ENCODE peak calls at places on chromosomes 5 and 9, in four cellular contexts. One of them, this sample, is unnamed.

GRCh38 chr5:130528474-130528873 is 624.2 kb downstream of the CHSY3 start:
- DNase-seq in gastrocnemius medialis: no peak
- DNase-seq in astrocyte: peak; percentile 77
- DNase-seq in IMR-90: no peak
- DNase-seq in this sample: no peak

GRCh38 chr5:132054697-132055440 is 5.6 kb upstream of the IL3 start:
- DNase-seq in gastrocnemius medialis: no peak
- DNase-seq in astrocyte: no peak
- DNase-seq in IMR-90: no peak
- DNase-seq in this sample: no peak

GRCh38 chr9:88663766-88664419 is 128.9 kb downstream of the NXNL2 start:
- DNase-seq in gastrocnemius medialis: no peak
- DNase-seq in astrocyte: peak; percentile 72
- DNase-seq in IMR-90: peak; percentile 75
- DNase-seq in this sample: no peak

GRCh38 chr5:6759401-6759800 is 46.2 kb downstream of the TENT4A start:
- DNase-seq in gastrocnemius medialis: no peak
- DNase-seq in astrocyte: no peak
- DNase-seq in IMR-90: no peak
- DNase-seq in this sample: peak; percentile 49

GRCh38 chr9:121123816-121124536 is 49.2 kb downstream of the CNTRL start:
- DNase-seq in gastrocnemius medialis: no peak
- DNase-seq in astrocyte: no peak
- DNase-seq in IMR-90: no peak
- DNase-seq in this sample: no peak

GRCh38 chr9:7973123-7973522 is 173.5 kb upstream of the DMAC1 start:
- DNase-seq in gastrocnemius medialis: no peak
- DNase-seq in astrocyte: no peak
- DNase-seq in IMR-90: no peak
- DNase-seq in this sample: no peak

GRCh38 chr9:114076237-114077161 is 1.6 kb downstream of the AMBP start:
- DNase-seq in gastrocnemius medialis: no peak
- DNase-seq in astrocyte: no peak
- DNase-seq in IMR-90: no peak
- DNase-seq in this sample: no peak

GRCh38 chr9:37947987-37948386 is 44.1 kb upstream of the SLC25A51 start:
- DNase-seq in gastrocnemius medialis: no peak
- DNase-seq in astrocyte: peak; percentile 62
- DNase-seq in IMR-90: no peak
- DNase-seq in this sample: no peak

GRCh38 chr5:149466457-149466972 is 84.7 kb downstream of the CSNK1A1 start:
- DNase-seq in gastrocnemius medialis: no peak
- DNase-seq in astrocyte: peak; percentile 84
- DNase-seq in IMR-90: peak; percentile 95
- DNase-seq in this sample: peak; percentile 74

GRCh38 chr5:125142439-125142838 is 396.0 kb upstream of the ZNF608 start:
- DNase-seq in gastrocnemius medialis: no peak
- DNase-seq in astrocyte: peak; percentile 27
- DNase-seq in IMR-90: peak; percentile 42
- DNase-seq in this sample: no peak

GRCh38 chr5:108054349-108054748 is 327.5 kb downstream of the FBXL17 start:
- DNase-seq in gastrocnemius medialis: no peak
- DNase-seq in astrocyte: no peak
- DNase-seq in IMR-90: no peak
- DNase-seq in this sample: no peak

GRCh38 chr9:110278080-110278707 is 21.9 kb upstream of the TXN start:
- DNase-seq in gastrocnemius medialis: no peak
- DNase-seq in astrocyte: peak; percentile 49
- DNase-seq in IMR-90: peak; percentile 15
- DNase-seq in this sample: peak; percentile 31

GRCh38 chr5:9059920-9060691 is 485.8 kb downstream of the SEMA5A start:
- DNase-seq in gastrocnemius medialis: no peak
- DNase-seq in astrocyte: peak; percentile 95
- DNase-seq in IMR-90: peak; percentile 99
- DNase-seq in this sample: peak; percentile 98

GRCh38 chr9:4320021-4320420 is 20.2 kb upstream of the GLIS3 start:
- DNase-seq in gastrocnemius medialis: no peak
- DNase-seq in astrocyte: no peak
- DNase-seq in IMR-90: no peak
- DNase-seq in this sample: no peak

GRCh38 chr9:4832786-4833579 is 40.2 kb downstream of the RCL1 start:
- DNase-seq in gastrocnemius medialis: no peak
- DNase-seq in astrocyte: peak; percentile 100
- DNase-seq in IMR-90: peak; percentile 100
- DNase-seq in this sample: peak; percentile 1

GRCh38 chr5:33736510-33736909 is 155.3 kb downstream of the ADAMTS12 start:
- DNase-seq in gastrocnemius medialis: no peak
- DNase-seq in astrocyte: peak; percentile 94
- DNase-seq in IMR-90: peak; percentile 95
- DNase-seq in this sample: no peak

GRCh38 chr5:171571663-171572062 is 152.2 kb downstream of the FGF18 start:
- DNase-seq in gastrocnemius medialis: no peak
- DNase-seq in astrocyte: peak; percentile 45
- DNase-seq in IMR-90: peak; percentile 42
- DNase-seq in this sample: peak; percentile 47

GRCh38 chr9:121556580-121556979 is 56.9 kb upstream of the GGTA1 start:
- DNase-seq in gastrocnemius medialis: peak; percentile 79
- DNase-seq in astrocyte: peak; percentile 99
- DNase-seq in IMR-90: peak; percentile 98
- DNase-seq in this sample: peak; percentile 94

GRCh38 chr5:139863855-139864558 is 68.4 kb downstream of the PSD2 start:
- DNase-seq in gastrocnemius medialis: no peak
- DNase-seq in astrocyte: peak; percentile 13
- DNase-seq in IMR-90: peak; percentile 41
- DNase-seq in this sample: peak; percentile 41

GRCh38 chr9:105088088-105088487 is 156.4 kb upstream of the SLC44A1 start:
- DNase-seq in gastrocnemius medialis: no peak
- DNase-seq in astrocyte: no peak
- DNase-seq in IMR-90: no peak
- DNase-seq in this sample: no peak

GRCh38 chr9:38018964-38019602 is 49.9 kb downstream of the SHB start:
- DNase-seq in gastrocnemius medialis: no peak
- DNase-seq in astrocyte: peak; percentile 90
- DNase-seq in IMR-90: peak; percentile 89
- DNase-seq in this sample: peak; percentile 73

GRCh38 chr5:142286111-142286510 is 38.7 kb downstream of the SPRY4 start:
- DNase-seq in gastrocnemius medialis: no peak
- DNase-seq in astrocyte: no peak
- DNase-seq in IMR-90: no peak
- DNase-seq in this sample: no peak

GRCh38 chr5:54867310-54867944 is 118.0 kb downstream of the ESM1 start:
- DNase-seq in gastrocnemius medialis: no peak
- DNase-seq in astrocyte: peak; percentile 46
- DNase-seq in IMR-90: peak; percentile 75
- DNase-seq in this sample: no peak

GRCh38 chr5:114411380-114411931 is 49.6 kb downstream of the KCNN2 start:
- DNase-seq in gastrocnemius medialis: no peak
- DNase-seq in astrocyte: no peak
- DNase-seq in IMR-90: peak; percentile 10
- DNase-seq in this sample: no peak

GRCh38 chr5:2690293-2690692 is 61.2 kb downstream of the IRX2 start:
- DNase-seq in gastrocnemius medialis: no peak
- DNase-seq in astrocyte: no peak
- DNase-seq in IMR-90: no peak
- DNase-seq in this sample: no peak

GRCh38 chr9:90724112-90724511 is 77.5 kb upstream of the SYK start:
- DNase-seq in gastrocnemius medialis: no peak
- DNase-seq in astrocyte: no peak
- DNase-seq in IMR-90: no peak
- DNase-seq in this sample: no peak

GRCh38 chr9:112751059-112751795 is 667 bp downstream of the SNX30 start:
- DNase-seq in gastrocnemius medialis: peak; percentile 24
- DNase-seq in astrocyte: peak; percentile 83
- DNase-seq in IMR-90: peak; percentile 87
- DNase-seq in this sample: peak; percentile 70

GRCh38 chr5:33936004-33936380 is 194 bp upstream of the RXFP3 start:
- DNase-seq in gastrocnemius medialis: no peak
- DNase-seq in astrocyte: peak; percentile 51
- DNase-seq in IMR-90: peak; percentile 54
- DNase-seq in this sample: peak; percentile 24

GRCh38 chr5:152264656-152265055 is 140.4 kb downstream of the NMUR2 start:
- DNase-seq in gastrocnemius medialis: no peak
- DNase-seq in astrocyte: no peak
- DNase-seq in IMR-90: no peak
- DNase-seq in this sample: no peak

GRCh38 chr5:180080670-180081280 is 9.2 kb upstream of the RNF130 start:
- DNase-seq in gastrocnemius medialis: no peak
- DNase-seq in astrocyte: no peak
- DNase-seq in IMR-90: no peak
- DNase-seq in this sample: no peak

GRCh38 chr5:50292735-50293394 is 148.2 kb downstream of the EMB start:
- DNase-seq in gastrocnemius medialis: no peak
- DNase-seq in astrocyte: no peak
- DNase-seq in IMR-90: no peak
- DNase-seq in this sample: no peak

GRCh38 chr9:124133752-124134151 is 122.2 kb downstream of the LHX2 start:
- DNase-seq in gastrocnemius medialis: no peak
- DNase-seq in astrocyte: no peak
- DNase-seq in IMR-90: peak; percentile 26
- DNase-seq in this sample: no peak

GRCh38 chr9:83649515-83649914 is 26.6 kb downstream of the IDNK start:
- DNase-seq in gastrocnemius medialis: no peak
- DNase-seq in astrocyte: no peak
- DNase-seq in IMR-90: no peak
- DNase-seq in this sample: no peak

GRCh38 chr9:137606005-137606601 is 617 bp downstream of the ARRDC1 start:
- DNase-seq in gastrocnemius medialis: no peak
- DNase-seq in astrocyte: no peak
- DNase-seq in IMR-90: no peak
- DNase-seq in this sample: no peak

GRCh38 chr5:150488519-150489357 is 19.2 kb upstream of the NDST1 start:
- DNase-seq in gastrocnemius medialis: no peak
- DNase-seq in astrocyte: peak; percentile 73
- DNase-seq in IMR-90: peak; percentile 59
- DNase-seq in this sample: peak; percentile 94

GRCh38 chr9:89676281-89676680 is 71.5 kb downstream of the GADD45G start:
- DNase-seq in gastrocnemius medialis: peak; percentile 58
- DNase-seq in astrocyte: no peak
- DNase-seq in IMR-90: no peak
- DNase-seq in this sample: no peak

GRCh38 chr5:173764321-173765029 is 123.7 kb upstream of the CPEB4 start:
- DNase-seq in gastrocnemius medialis: peak; percentile 91
- DNase-seq in astrocyte: peak; percentile 93
- DNase-seq in IMR-90: peak; percentile 96
- DNase-seq in this sample: peak; percentile 98

GRCh38 chr5:129384736-129385135 is 75.4 kb upstream of the ADAMTS19 start:
- DNase-seq in gastrocnemius medialis: no peak
- DNase-seq in astrocyte: peak; percentile 19
- DNase-seq in IMR-90: no peak
- DNase-seq in this sample: peak; percentile 15

DNA sequence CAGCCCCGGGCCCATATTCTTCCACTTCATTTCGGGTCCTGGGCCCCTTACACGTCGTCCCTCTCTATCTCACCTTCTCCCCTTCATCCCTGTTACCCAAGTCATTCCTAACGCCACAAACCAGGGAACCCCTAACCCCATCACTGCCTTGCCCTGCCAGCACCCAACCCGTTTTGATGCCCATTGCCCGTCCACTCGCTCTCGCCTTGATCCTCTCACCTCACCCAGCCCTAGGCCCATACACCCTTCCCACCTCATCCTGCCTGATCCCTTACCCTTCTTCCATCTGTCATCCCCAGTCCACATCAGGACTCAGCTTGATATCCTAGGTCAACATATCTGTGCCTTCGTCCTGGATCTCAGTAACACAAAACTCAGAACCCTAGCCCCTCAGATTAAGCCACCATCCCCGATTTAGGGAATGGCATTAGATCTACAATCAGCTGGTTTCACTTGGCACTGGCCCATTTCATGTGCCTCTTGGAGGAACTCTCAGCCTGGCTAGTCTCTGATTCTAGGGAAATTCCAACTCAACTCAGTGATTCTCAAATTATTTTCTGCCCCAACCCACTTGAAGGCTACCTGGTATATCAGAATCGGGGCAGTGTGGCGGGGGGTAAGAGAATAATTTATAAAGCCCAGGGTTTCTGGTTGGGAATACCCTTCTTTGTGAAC is 499 bp downstream of the CHMP5 start:
- DNase-seq in gastrocnemius medialis: no peak
- DNase-seq in astrocyte: no peak
- DNase-seq in IMR-90: no peak
- DNase-seq in this sample: no peak
- H3K4me3 ChIP-seq in gastrocnemius medialis: peak overlapping the region; percentile 93
- H3K4me3 ChIP-seq in astrocyte: peak overlapping the region; percentile 81
- H3K4me3 ChIP-seq in IMR-90: peak overlapping the region; percentile 91
- H3K4me3 ChIP-seq in this sample: peak overlapping the region; percentile 78

GRCh38 chr9:2824054-2824453 is 19.8 kb downstream of the PUM3 start:
- DNase-seq in gastrocnemius medialis: no peak
- DNase-seq in astrocyte: no peak
- DNase-seq in IMR-90: no peak
- DNase-seq in this sample: no peak
- H3K36me3 ChIP-seq in gastrocnemius medialis: peaks cover 64% of the 10 kb centered on the region
- H3K36me3 ChIP-seq in astrocyte: peaks cover 50% of the 10 kb centered on the region
- H3K36me3 ChIP-seq in IMR-90: peaks cover 21% of the 10 kb centered on the region
- H3K36me3 ChIP-seq in this sample: peaks cover 59% of the 10 kb centered on the region

GRCh38 chr9:35341021-35341420 is 148.9 kb upstream of the RUSC2 start:
- DNase-seq in gastrocnemius medialis: no peak
- DNase-seq in astrocyte: no peak
- DNase-seq in IMR-90: no peak
- DNase-seq in this sample: no peak
- H3K4me3 ChIP-seq in gastrocnemius medialis: peak overlapping the region; percentile 36
- H3K4me3 ChIP-seq in astrocyte: no peak overlapping the region
- H3K4me3 ChIP-seq in IMR-90: no peak overlapping the region
- H3K4me3 ChIP-seq in this sample: no peak overlapping the region

GRCh38 chr5:177434942-177435738 is 8.7 kb downstream of the GRK6 start:
- DNase-seq in gastrocnemius medialis: no peak
- DNase-seq in astrocyte: no peak
- DNase-seq in IMR-90: no peak
- DNase-seq in this sample: peak; percentile 4
- H3K36me3 ChIP-seq in gastrocnemius medialis: peaks cover 50% of the 10 kb centered on the region
- H3K36me3 ChIP-seq in astrocyte: peaks cover 4% of the 10 kb centered on the region
- H3K36me3 ChIP-seq in IMR-90: peaks cover 53% of the 10 kb centered on the region
- H3K36me3 ChIP-seq in this sample: peaks cover 96% of the 10 kb centered on the region

GRCh38 chr5:52837068-52837467 is 49.4 kb downstream of the ITGA1 start:
- DNase-seq in gastrocnemius medialis: no peak
- DNase-seq in astrocyte: peak; percentile 64
- DNase-seq in IMR-90: peak; percentile 73
- DNase-seq in this sample: no peak

GRCh38 chr5:52838306-52839015 is 50.7 kb downstream of the ITGA1 start:
- DNase-seq in gastrocnemius medialis: no peak
- DNase-seq in astrocyte: peak; percentile 61
- DNase-seq in IMR-90: peak; percentile 76
- DNase-seq in this sample: peak; percentile 56

GRCh38 chr5:52840286-52841050 is 52.8 kb downstream of the ITGA1 start:
- DNase-seq in gastrocnemius medialis: no peak
- DNase-seq in astrocyte: peak; percentile 26
- DNase-seq in IMR-90: peak; percentile 59
- DNase-seq in this sample: peak; percentile 21

GRCh38 chr5:52839285-52839684 is 51.6 kb downstream of the ITGA1 start:
- DNase-seq in gastrocnemius medialis: no peak
- DNase-seq in astrocyte: no peak
- DNase-seq in IMR-90: no peak
- DNase-seq in this sample: no peak

GRCh38 chr5:52837591-52838001 is 49.9 kb downstream of the ITGA1 start:
- DNase-seq in gastrocnemius medialis: no peak
- DNase-seq in astrocyte: peak; percentile 51
- DNase-seq in IMR-90: peak; percentile 64
- DNase-seq in this sample: no peak
- H3K4me3 ChIP-seq in gastrocnemius medialis: no peak overlapping the region
- H3K4me3 ChIP-seq in astrocyte: no peak overlapping the region
- H3K4me3 ChIP-seq in IMR-90: no peak overlapping the region
- H3K4me3 ChIP-seq in this sample: no peak overlapping the region

This sample was measured in MG63.